ENCODE peak calls at places on chromosomes 7 and 10, in nine cellular contexts. C is right lobe of liver, H is H9, E is osteoblast, R is Peyer's patch, S is lower lobe of right lung, Y is BJ, G is retinal pigment epithelial cell, A is sigmoid colon. P is an unnamed sample.

GRCh38 chr7:137080516-137081203 is 212.2 kb downstream of the CHRM2 start:
- DNase-seq in Y (peak), S (no peak), C (no peak), A (no peak), E (no peak), H (no peak), G (no peak), R (no peak), P (no peak)

GRCh38 chr10:33116293-33116697 is 158.3 kb upstream of the ITGB1 start:
- DNase-seq in A (no peak), S (no peak), C (no peak), Y (no peak), H (peak), R (no peak), G (no peak), E (no peak), P (no peak)

GRCh38 chr7:27600247-27600646 is 62.4 kb downstream of the HIBADH start:
- DNase-seq in C (no peak), Y (no peak), G (no peak), S (no peak), R (no peak), E (no peak), H (no peak), A (no peak), P (no peak)

GRCh38 chr10:26441491-26442214 is 3.5 kb downstream of the APBB1IP start:
- DNase-seq in E (peak), S (no peak), A (no peak), Y (peak), G (peak), H (no peak), C (no peak), R (no peak), P (no peak)

GRCh38 chr10:53356616-53357349 is 584.2 kb upstream of the MBL2 start:
- DNase-seq in C (no peak), S (no peak), Y (no peak), E (no peak), H (no peak), R (no peak), A (no peak), G (no peak), P (no peak)

GRCh38 chr10:87873656-87874055 is 10.2 kb downstream of the PTEN start:
- DNase-seq in H (no peak), Y (no peak), S (no peak), E (no peak), R (no peak), C (no peak), G (no peak), A (no peak), P (no peak)

GRCh38 chr10:90969148-90969547 is 48.3 kb upstream of the ANKRD1 start:
- DNase-seq in Y (no peak), C (no peak), G (no peak), E (no peak), A (no peak), R (no peak), H (no peak), S (no peak), P (no peak)

GRCh38 chr10:22518167-22518724 is 172.9 kb downstream of the SPAG6 start:
- DNase-seq in C (no peak), R (no peak), G (no peak), E (no peak), H (no peak), S (no peak), A (no peak), Y (no peak), P (no peak)

GRCh38 chr10:15043674-15044073 is at the start of gene OLAH:
- DNase-seq in A (no peak), G (no peak), Y (no peak), C (no peak), E (no peak), R (no peak), S (no peak), H (no peak), P (no peak)

GRCh38 chr10:110530131-110530831 is 32.6 kb downstream of the DUSP5 start:
- DNase-seq in S (peak), C (peak), Y (no peak), G (peak), R (peak), H (peak), E (peak), A (peak), P (no peak)

GRCh38 chr10:121910673-121911420 is 17.0 kb downstream of the ATE1 start:
- DNase-seq in G (no peak), C (no peak), E (peak), A (no peak), Y (no peak), R (no peak), H (no peak), S (no peak), P (no peak)

GRCh38 chr10:129851941-129852650 is 112.0 kb downstream of the EBF3 start:
- DNase-seq in H (no peak), G (no peak), Y (no peak), E (peak), C (no peak), R (no peak), A (no peak), S (no peak), P (no peak)

GRCh38 chr7:35463751-35464150 is 209.9 kb upstream of the TBX20 start:
- DNase-seq in C (no peak), G (no peak), Y (no peak), A (no peak), S (no peak), H (no peak), R (no peak), E (peak), P (no peak)

GRCh38 chr7:129212596-129212995 is 12.2 kb upstream of the AHCYL2 start:
- DNase-seq in Y (no peak), H (no peak), E (no peak), A (peak), R (no peak), C (no peak), G (no peak), S (no peak), P (no peak)

GRCh38 chr7:29115130-29115529 is 31.2 kb downstream of the CPVL start:
- DNase-seq in R (no peak), E (no peak), G (no peak), S (no peak), A (no peak), H (no peak), Y (no peak), C (no peak), P (no peak)

GRCh38 chr7:5421626-5422323 is 1.9 kb downstream of the TNRC18 start:
- DNase-seq in A (peak), Y (no peak), E (peak), S (peak), R (peak), C (peak), G (no peak), H (no peak), P (no peak)

GRCh38 chr7:40356871-40357676 is 222.3 kb downstream of the SUGCT start:
- DNase-seq in H (no peak), A (no peak), G (no peak), E (peak), Y (no peak), R (no peak), S (no peak), C (no peak), P (no peak)

GRCh38 chr10:61031341-61031740 is 87.4 kb upstream of the RHOBTB1 start:
- DNase-seq in A (no peak), E (no peak), R (no peak), Y (no peak), S (no peak), G (no peak), C (no peak), H (no peak), P (no peak)

GRCh38 chr10:105973252-105973877 is 1191.1 kb downstream of the SORCS1 start:
- DNase-seq in H (no peak), R (no peak), S (no peak), Y (no peak), G (no peak), E (no peak), C (no peak), A (no peak), P (no peak)

GRCh38 chr10:3467052-3467906 is 294.7 kb upstream of the PITRM1 start:
- DNase-seq in C (peak), G (peak), A (peak), E (peak), R (peak), H (peak), S (peak), Y (peak), P (no peak)

GRCh38 chr7:117322741-117323584 is at the start of gene WNT2:
- DNase-seq in Y (no peak), H (peak), A (no peak), C (no peak), G (no peak), S (no peak), E (peak), R (no peak), P (no peak)

GRCh38 chr10:14384096-14384730 is 53.5 kb upstream of the FRMD4A start:
- DNase-seq in R (no peak), G (no peak), C (no peak), E (no peak), Y (no peak), S (no peak), A (no peak), H (no peak), P (no peak)

GRCh38 chr7:141190467-141190866 is 116.6 kb downstream of the TMEM178B start:
- DNase-seq in C (no peak), R (no peak), H (no peak), Y (no peak), S (no peak), A (no peak), G (no peak), E (no peak), P (no peak)

GRCh38 chr10:78904196-78904595 is 164.6 kb upstream of the ZMIZ1 start:
- DNase-seq in R (peak), S (no peak), G (no peak), E (no peak), A (no peak), C (no peak), Y (no peak), H (peak), P (no peak)

GRCh38 chr10:110944997-110945396 is 25.6 kb downstream of the SHOC2 start:
- DNase-seq in Y (no peak), E (no peak), R (no peak), A (no peak), C (no peak), S (no peak), H (no peak), G (no peak), P (no peak)

GRCh38 chr10:126562209-126562680 is 108.2 kb downstream of the C10orf90 start:
- DNase-seq in Y (no peak), G (no peak), A (no peak), H (no peak), C (no peak), R (no peak), S (no peak), E (no peak), P (no peak)

GRCh38 chr10:126565871-126566270 is 104.6 kb downstream of the C10orf90 start:
- DNase-seq in R (no peak), E (no peak), C (no peak), S (no peak), A (no peak), Y (no peak), H (no peak), G (no peak), P (no peak)

GRCh38 chr10:126563361-126563760 is 107.1 kb downstream of the C10orf90 start:
- DNase-seq in A (no peak), E (peak), Y (no peak), H (no peak), G (no peak), S (no peak), C (no peak), R (no peak), P (no peak)

GRCh38 chr10:126565456-126565855 is 105.0 kb downstream of the C10orf90 start:
- DNase-seq in Y (no peak), S (no peak), C (no peak), E (no peak), A (no peak), H (no peak), R (no peak), G (no peak), P (no peak)

DNA sequence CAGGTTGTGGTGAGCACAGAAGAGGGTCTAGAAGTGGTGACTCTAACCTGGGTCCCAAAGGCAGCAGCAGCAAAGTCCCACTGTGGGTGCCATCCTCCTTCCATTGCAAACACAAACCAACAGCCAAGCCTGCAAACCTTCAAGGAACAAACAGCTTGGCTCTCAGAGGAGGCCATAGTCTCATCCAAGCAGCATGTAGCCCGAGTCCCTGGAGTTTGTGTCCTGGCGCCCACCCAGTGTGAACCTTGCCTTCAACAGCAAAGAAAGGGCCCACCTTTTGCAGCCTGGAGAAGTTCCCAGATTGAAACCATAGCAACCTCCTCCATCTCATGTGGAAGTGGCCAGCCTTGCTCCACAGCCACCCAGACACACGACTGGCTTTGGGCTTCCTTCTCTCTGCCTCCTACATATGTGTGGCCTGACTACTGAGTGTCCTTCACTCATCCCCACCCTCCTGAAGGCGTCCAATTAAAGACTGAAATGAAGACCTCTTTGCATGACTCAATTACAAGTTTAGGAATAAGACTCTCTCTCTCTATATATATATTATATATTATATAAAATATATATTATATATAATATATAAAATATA is 106.1 kb downstream of the C10orf90 start:
- DNase-seq in S (no peak), G (no peak), R (no peak), E (no peak), Y (no peak), H (no peak), A (no peak), C (no peak), P (no peak)
- TF ChIP-seq CTCF in S (no peak), G (no peak), R (no peak), E (no peak), Y (no peak), H (no peak), A (no peak), C (no peak), P (no peak)

GRCh38 chr7:26193432-26194206 is 6.9 kb downstream of the HNRNPA2B1 start:
- DNase-seq in E (no peak), S (no peak), R (no peak), C (no peak), Y (no peak), H (no peak), A (no peak), G (no peak), P (no peak)

GRCh38 chr7:26191974-26192479 is 8.5 kb downstream of the HNRNPA2B1 start:
- DNase-seq in G (no peak), A (no peak), E (no peak), H (no peak), R (no peak), Y (no peak), S (no peak), C (no peak), P (no peak)

GRCh38 chr7:26190417-26190869 is 10.1 kb downstream of the HNRNPA2B1 start:
- DNase-seq in S (no peak), G (no peak), Y (no peak), A (no peak), E (no peak), C (no peak), H (no peak), R (no peak), P (no peak)

GRCh38 chr7:26191233-26191973 is 9.1 kb downstream of the HNRNPA2B1 start:
- DNase-seq in C (no peak), G (no peak), S (no peak), A (no peak), H (no peak), E (no peak), R (no peak), Y (no peak), P (no peak)

DNA sequence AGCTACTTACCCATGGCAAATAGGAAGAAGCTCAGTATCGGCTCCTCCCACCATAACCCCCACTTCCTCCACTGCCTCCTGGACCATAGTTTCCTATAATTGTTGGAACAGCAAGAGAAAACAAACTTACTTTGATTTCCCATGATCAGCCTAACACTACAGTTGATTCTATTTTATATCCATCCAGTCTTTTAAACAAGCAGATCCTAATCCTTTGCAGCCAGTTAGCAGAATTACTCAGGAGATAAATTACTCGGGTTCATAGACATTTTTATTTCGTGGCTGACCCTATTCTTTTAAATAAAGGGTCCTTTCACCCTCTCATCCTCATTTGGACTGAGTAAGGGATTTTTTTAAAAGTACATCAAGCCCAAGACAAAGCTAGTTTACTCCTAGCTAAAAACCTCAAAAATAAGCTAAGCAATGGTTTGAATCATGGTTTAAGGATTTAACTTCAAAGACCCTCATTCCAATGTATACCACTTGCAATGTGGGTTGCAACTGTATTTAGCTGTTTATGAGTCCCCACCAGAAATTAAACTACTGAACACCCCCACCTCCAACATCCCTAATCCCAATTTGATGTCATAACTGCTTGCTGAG is 8.0 kb downstream of the HNRNPA2B1 start:
- DNase-seq in S (no peak), G (no peak), H (no peak), A (no peak), R (no peak), Y (no peak), E (no peak), C (no peak), P (no peak)
- TF ChIP-seq CTCF in S (no peak), G (no peak), H (no peak), A (no peak), R (no peak), Y (no peak), E (no peak), C (no peak), P (no peak)

GRCh38 chr7:50307368-50308012 is 3.0 kb downstream of the IKZF1 start:
- DNase-seq in Y (no peak), C (no peak), E (no peak), S (no peak), A (no peak), R (peak), G (no peak), H (no peak), P (no peak)
- TF ChIP-seq CTCF in Y (no peak), C (no peak), E (no peak), S (no peak), A (no peak), R (no peak), G (no peak), H (no peak), P (no peak)

GRCh38 chr10:104505521-104506041 is 135.5 kb upstream of the SORCS3 start:
- DNase-seq in Y (no peak), A (no peak), S (no peak), G (no peak), H (no peak), E (no peak), C (no peak), R (no peak), P (no peak)
- TF ChIP-seq CTCF in Y (no peak), A (no peak), S (no peak), G (no peak), H (peak), E (no peak), C (no peak), R (no peak), P (no peak)

GRCh38 chr10:5622186-5622585 is 44.2 kb downstream of the ASB13 start:
- DNase-seq in R (no peak), C (peak), G (no peak), H (no peak), Y (no peak), E (no peak), S (peak), A (no peak), P (no peak)

GRCh38 chr10:5623081-5623748 is 43.2 kb downstream of the ASB13 start:
- DNase-seq in R (peak), A (peak), G (no peak), S (peak), C (peak), E (peak), H (peak), Y (no peak), P (peak)

GRCh38 chr10:5625992-5626777 is 40.2 kb downstream of the ASB13 start:
- DNase-seq in R (no peak), H (no peak), C (peak), G (no peak), S (no peak), E (peak), A (no peak), Y (no peak), P (no peak)

GRCh38 chr10:5622586-5622985 is 43.8 kb downstream of the ASB13 start:
- DNase-seq in A (no peak), G (no peak), C (no peak), E (no peak), S (no peak), R (no peak), H (no peak), Y (no peak), P (no peak)

DNA sequence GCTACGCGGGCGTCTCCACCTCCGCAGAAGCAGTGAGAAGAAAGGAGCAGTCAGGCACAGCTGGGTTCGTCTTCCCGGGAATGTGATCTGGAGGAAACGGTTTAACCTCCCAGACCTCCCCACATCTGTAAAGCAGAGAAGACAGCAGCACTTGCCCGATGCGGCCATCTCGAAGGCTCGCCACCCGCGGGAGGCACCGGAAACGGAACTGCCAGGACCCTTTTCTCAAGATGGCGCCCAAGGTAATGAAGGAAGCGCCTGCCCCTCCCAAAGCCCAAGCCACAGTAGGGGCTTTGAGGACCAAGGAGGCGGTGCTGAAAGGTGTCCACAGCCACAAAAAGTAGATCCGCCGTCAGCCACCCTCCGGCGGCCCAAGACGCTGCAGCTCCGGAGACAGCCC is 41.7 kb downstream of the ASB13 start:
- DNase-seq in R (no peak), A (no peak), C (peak), H (no peak), Y (no peak), E (no peak), G (no peak), S (peak), P (no peak)
- TF ChIP-seq CTCF in R (no peak), A (no peak), C (no peak), H (no peak), Y (no peak), E (no peak), G (no peak), S (no peak), P (no peak)

GRCh38 chr7:125316451-125316850 is 386.8 kb upstream of the POT1 start:
- DNase-seq in A (no peak), Y (no peak), R (no peak), C (no peak), E (peak), H (peak), G (no peak), S (no peak), P (no peak)
- TF ChIP-seq CTCF in A (no peak), Y (no peak), R (no peak), C (no peak), E (no peak), H (peak), G (peak), S (no peak), P (no peak)

DNA sequence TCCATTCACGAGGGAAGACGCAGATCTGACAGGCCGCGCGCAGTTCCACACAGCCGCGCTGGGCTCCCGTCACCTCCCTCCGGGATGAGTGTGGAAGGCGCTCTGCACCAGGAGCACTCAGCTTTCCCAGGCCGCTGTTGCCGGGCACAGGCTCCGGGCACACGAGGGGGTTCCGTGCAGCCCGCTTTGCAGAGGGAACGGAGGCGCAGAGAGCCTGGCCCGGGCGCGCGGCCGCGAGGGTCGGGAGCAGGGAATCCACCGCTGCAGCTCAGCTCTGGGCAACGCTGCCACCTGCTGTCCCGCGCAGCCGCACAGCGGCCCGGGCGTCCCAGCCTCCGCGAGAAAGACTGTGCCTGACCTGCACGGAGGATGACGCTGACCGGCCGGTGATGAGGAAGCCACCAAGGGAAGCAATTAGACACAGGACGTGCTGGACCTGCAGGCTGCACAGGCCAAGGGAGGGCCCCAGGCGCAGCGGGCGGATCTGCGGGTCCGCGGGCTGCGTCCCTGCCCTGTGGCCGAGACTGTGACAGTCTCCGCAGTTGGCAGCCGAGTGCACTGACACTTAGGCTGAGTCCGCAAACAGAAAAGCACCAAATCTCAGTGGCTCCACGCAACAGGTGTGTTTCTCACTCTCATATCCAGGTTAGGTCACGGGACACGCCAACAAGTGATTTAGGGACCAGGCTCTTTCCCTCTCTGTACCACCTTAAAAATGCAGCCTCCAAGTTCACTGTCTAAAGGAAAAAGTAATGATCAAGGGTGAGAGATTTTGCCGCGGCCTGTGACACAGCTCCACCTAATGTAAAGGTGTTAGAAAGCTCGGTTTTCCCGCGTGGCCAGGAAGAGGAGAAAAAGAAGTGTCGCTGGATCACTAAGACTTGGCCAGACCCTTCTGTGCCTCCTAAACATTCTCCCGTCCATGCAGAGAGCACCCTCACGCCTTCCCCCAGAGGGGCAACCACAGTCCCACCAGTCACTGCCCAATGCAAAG is 94.5 kb downstream of the SEC61G start:
- DNase-seq in H (peak), R (no peak), A (no peak), Y (no peak), C (peak), G (peak), S (no peak), E (no peak), P (no peak)
- TF ChIP-seq CTCF in H (peak), R (no peak), A (peak), Y (peak), C (peak), G (peak), S (peak), E (no peak), P (no peak)

P was measured in CD14-positive monocyte.